ENCODE peak calls at places on chromosomes 1 and 21, in seven cellular contexts. One of them, this sample, is unnamed.

GRCh38 chr21:41678944-41679343 is 87.9 kb downstream of the RIPK4 start:
- DNase-seq in tibial nerve: peak
- DNase-seq in HEK293T: peak
- DNase-seq in AG09309: peak
- DNase-seq in HCEC 1CT: peak
- DNase-seq in A549: peak
- DNase-seq in putamen: peak
- DNase-seq in this sample: peak

GRCh38 chr1:229230136-229230892 is 40.6 kb upstream of the RAB4A start:
- DNase-seq in tibial nerve: no peak
- DNase-seq in HEK293T: no peak
- DNase-seq in AG09309: no peak
- DNase-seq in HCEC 1CT: no peak
- DNase-seq in A549: no peak
- DNase-seq in putamen: no peak
- DNase-seq in this sample: no peak

GRCh38 chr1:206693029-206693428 is 8.3 kb downstream of the MAPKAPK2 start:
- DNase-seq in tibial nerve: no peak
- DNase-seq in HEK293T: no peak
- DNase-seq in AG09309: no peak
- DNase-seq in HCEC 1CT: peak
- DNase-seq in A549: no peak
- DNase-seq in putamen: no peak
- DNase-seq in this sample: no peak

GRCh38 chr1:219266524-219266923 is 92.8 kb downstream of the LYPLAL1 start:
- DNase-seq in tibial nerve: no peak
- DNase-seq in HEK293T: no peak
- DNase-seq in AG09309: no peak
- DNase-seq in HCEC 1CT: peak
- DNase-seq in A549: no peak
- DNase-seq in putamen: no peak
- DNase-seq in this sample: no peak

GRCh38 chr1:26706315-26706714 is 10.5 kb downstream of the ARID1A start:
- DNase-seq in tibial nerve: no peak
- DNase-seq in HEK293T: no peak
- DNase-seq in AG09309: no peak
- DNase-seq in HCEC 1CT: no peak
- DNase-seq in A549: no peak
- DNase-seq in putamen: no peak
- DNase-seq in this sample: no peak

GRCh38 chr1:183143576-183144315 is 42.3 kb upstream of the LAMC2 start:
- DNase-seq in tibial nerve: no peak
- DNase-seq in HEK293T: no peak
- DNase-seq in AG09309: no peak
- DNase-seq in HCEC 1CT: no peak
- DNase-seq in A549: no peak
- DNase-seq in putamen: no peak
- DNase-seq in this sample: no peak

GRCh38 chr1:22288593-22289241 is 145.8 kb upstream of the WNT4 start:
- DNase-seq in tibial nerve: no peak
- DNase-seq in HEK293T: no peak
- DNase-seq in AG09309: no peak
- DNase-seq in HCEC 1CT: no peak
- DNase-seq in A549: no peak
- DNase-seq in putamen: no peak
- DNase-seq in this sample: no peak

GRCh38 chr1:177315270-177315669 is 144.5 kb downstream of the BRINP2 start:
- DNase-seq in tibial nerve: no peak
- DNase-seq in HEK293T: no peak
- DNase-seq in AG09309: no peak
- DNase-seq in HCEC 1CT: no peak
- DNase-seq in A549: no peak
- DNase-seq in putamen: no peak
- DNase-seq in this sample: no peak

GRCh38 chr1:194233069-194233468 is 1046.7 kb upstream of the B3GALT2 start:
- DNase-seq in tibial nerve: no peak
- DNase-seq in HEK293T: no peak
- DNase-seq in AG09309: no peak
- DNase-seq in HCEC 1CT: no peak
- DNase-seq in A549: peak
- DNase-seq in putamen: no peak
- DNase-seq in this sample: no peak

GRCh38 chr1:212450331-212450881 is 17.7 kb downstream of the NENF start:
- DNase-seq in tibial nerve: no peak
- DNase-seq in HEK293T: no peak
- DNase-seq in AG09309: peak
- DNase-seq in HCEC 1CT: no peak
- DNase-seq in A549: no peak
- DNase-seq in putamen: no peak
- DNase-seq in this sample: peak

This sample was measured in pons.